ENCODE peak calls at places on chromosome 21, in eight cellular contexts. J, G, P, C, K, D, Z and L are unnamed samples.

GRCh38 chr21:42056996-42057689 is 14.0 kb upstream of the UMODL1 start:
- DNase-seq in J (peak), G (peak), P (peak), C (peak), K (peak), D (peak), Z (peak), L (peak)

GRCh38 chr21:44903054-44903685 is 17.5 kb downstream of the ITGB2 start:
- DNase-seq in J (no peak), G (no peak), P (no peak), C (no peak), K (no peak), D (no peak), Z (no peak), L (no peak)

GRCh38 chr21:28018741-28019669 is 973.7 kb downstream of the LTN1 start:
- DNase-seq in J (no peak), G (no peak), P (no peak), C (peak), K (no peak), D (peak), Z (no peak), L (no peak)

GRCh38 chr21:28826569-28826968 is 166.1 kb downstream of the LTN1 start:
- DNase-seq in J (no peak), G (no peak), P (no peak), C (no peak), K (no peak), D (no peak), Z (no peak), L (no peak)

GRCh38 chr21:46564391-46564790 is 40.5 kb downstream of the S100B start:
- DNase-seq in J (no peak), G (peak), P (no peak), C (peak), K (no peak), D (peak), Z (no peak), L (no peak)

GRCh38 chr21:37528150-37528937 is 161.8 kb downstream of the DYRK1A start:
- DNase-seq in J (no peak), G (no peak), P (no peak), C (no peak), K (no peak), D (no peak), Z (no peak), L (no peak)

GRCh38 chr21:34889287-34889536 is 159.9 kb downstream of the RUNX1 start:
- DNase-seq in J (peak), G (no peak), P (peak), C (peak), K (peak), D (peak), Z (no peak), L (no peak)

GRCh38 chr21:35641271-35642016 is 418.9 kb downstream of the SETD4 start:
- DNase-seq in J (peak), G (peak), P (peak), C (peak), K (no peak), D (no peak), Z (no peak), L (peak)

GRCh38 chr21:15848632-15849031 is 118.8 kb downstream of the USP25 start:
- DNase-seq in J (peak), G (no peak), P (peak), C (peak), K (no peak), D (peak), Z (no peak), L (no peak)

GRCh38 chr21:45818904-45819285 is 162.7 kb upstream of the COL6A1 start:
- DNase-seq in J (peak), G (peak), P (peak), C (peak), K (no peak), D (peak), Z (no peak), L (peak)

GRCh38 chr21:45972353-45972715 is 9.2 kb upstream of the COL6A1 start:
- DNase-seq in J (no peak), G (no peak), P (no peak), C (peak), K (peak), D (peak), Z (no peak), L (no peak)

GRCh38 chr21:36627242-36627641 is 71.7 kb upstream of the SIM2 start:
- DNase-seq in J (peak), G (no peak), P (peak), C (peak), K (no peak), D (peak), Z (no peak), L (no peak)